ENCODE peak calls at places on chromosomes 12 and 14, in nine cellular contexts. W is body of pancreas, I is esophagus squamous epithelium, K is tibial artery, F is cardiac muscle cell, Z is Peyer's patch, C is substantia nigra, J is left ventricle myocardium inferior, P is A549. V is an unnamed sample.

GRCh38 chr12:103456006-103456405 is 39.8 kb downstream of the C12orf42 start:
- DNase-seq in W (no peak), I (no peak), K (no peak), F (no peak), Z (no peak), C (no peak), J (no peak), P (no peak), V (no peak)

GRCh38 chr12:12357697-12358476 is 1.0 kb downstream of the BORCS5 start:
- DNase-seq in W (no peak), I (no peak), K (no peak), F (no peak), Z (no peak), C (no peak), J (no peak), P (no peak), V (no peak)

GRCh38 chr12:21294176-21294575 is 40.5 kb downstream of the SLCO1A2 start:
- DNase-seq in W (no peak), I (no peak), K (no peak), F (no peak), Z (no peak), C (no peak), J (no peak), P (no peak), V (no peak)

GRCh38 chr14:68710776-68711175 is 82.1 kb downstream of the ZFP36L1 start:
- DNase-seq in W (no peak), I (no peak), K (no peak), F (no peak), Z (no peak), C (no peak), J (no peak), P (no peak), V (no peak)

GRCh38 chr14:103733651-103734050 is 18.0 kb downstream of the ZFYVE21 start:
- DNase-seq in W (no peak), I (no peak), K (no peak), F (no peak), Z (no peak), C (no peak), J (no peak), P (no peak), V (no peak)

GRCh38 chr14:37816135-37816534 is 220.7 kb downstream of the TTC6 start:
- DNase-seq in W (no peak), I (no peak), K (no peak), F (no peak), Z (no peak), C (no peak), J (no peak), P (no peak), V (no peak)

GRCh38 chr12:57765003-57765697 is 1.7 kb downstream of the CYP27B1 start:
- DNase-seq in W (peak), I (no peak), K (peak), F (peak), Z (peak), C (no peak), J (peak), P (peak), V (no peak)

GRCh38 chr14:23351681-23352505 is 794 bp downstream of the SLC22A17 start:
- DNase-seq in W (no peak), I (no peak), K (no peak), F (peak), Z (no peak), C (peak), J (no peak), P (no peak), V (no peak)

GRCh38 chr12:109963743-109964429 is 32.3 kb downstream of the GIT2 start:
- DNase-seq in W (peak), I (no peak), K (no peak), F (no peak), Z (no peak), C (no peak), J (no peak), P (no peak), V (no peak)

GRCh38 chr14:92846162-92846897 is 52.2 kb downstream of the GOLGA5 start:
- DNase-seq in W (peak), I (no peak), K (no peak), F (no peak), Z (no peak), C (no peak), J (no peak), P (peak), V (no peak)

GRCh38 chr14:99134333-99135046 is 137.5 kb downstream of the BCL11B start:
- DNase-seq in W (no peak), I (no peak), K (peak), F (no peak), Z (no peak), C (no peak), J (no peak), P (no peak), V (no peak)

GRCh38 chr14:99819514-99819913 is 26.3 kb downstream of the EML1 start:
- DNase-seq in W (no peak), I (no peak), K (no peak), F (no peak), Z (no peak), C (no peak), J (no peak), P (no peak), V (peak)

GRCh38 chr14:95683793-95684192 is 2.4 kb upstream of the TCL1B start:
- DNase-seq in W (peak), I (no peak), K (no peak), F (no peak), Z (no peak), C (no peak), J (no peak), P (peak), V (peak)

GRCh38 chr12:54139030-54139429 is 49.8 kb downstream of the SMUG1 start:
- DNase-seq in W (no peak), I (no peak), K (no peak), F (no peak), Z (no peak), C (no peak), J (no peak), P (no peak), V (no peak)

GRCh38 chr12:80837342-80837978 is 100.3 kb downstream of the LIN7A start:
- DNase-seq in W (peak), I (no peak), K (no peak), F (peak), Z (no peak), C (no peak), J (no peak), P (peak), V (peak)

GRCh38 chr12:2451025-2451424 is 343.7 kb upstream of the FKBP4 start:
- DNase-seq in W (no peak), I (no peak), K (no peak), F (no peak), Z (no peak), C (no peak), J (no peak), P (no peak), V (no peak)

GRCh38 chr12:43099691-43100163 is 452.3 kb downstream of the ADAMTS20 start:
- DNase-seq in W (no peak), I (no peak), K (no peak), F (no peak), Z (no peak), C (no peak), J (no peak), P (no peak), V (no peak)

GRCh38 chr14:79378020-79378419 is 833.3 kb downstream of the DIO2 start:
- DNase-seq in W (no peak), I (no peak), K (no peak), F (no peak), Z (no peak), C (no peak), J (no peak), P (no peak), V (peak)

GRCh38 chr12:122226366-122227222 is 742 bp upstream of the DIABLO start:
- DNase-seq in W (no peak), I (no peak), K (no peak), F (no peak), Z (no peak), C (no peak), J (no peak), P (no peak), V (no peak)

GRCh38 chr12:52740591-52740990 is 36.6 kb downstream of the KRT76 start:
- DNase-seq in W (no peak), I (no peak), K (no peak), F (no peak), Z (no peak), C (no peak), J (no peak), P (peak), V (no peak)

GRCh38 chr12:11731455-11731854 is 82.0 kb downstream of the ETV6 start:
- DNase-seq in W (no peak), I (no peak), K (no peak), F (no peak), Z (no peak), C (no peak), J (no peak), P (peak), V (no peak)

GRCh38 chr14:95475540-95476240 is 40.8 kb downstream of the SYNE3 start:
- DNase-seq in W (no peak), I (no peak), K (no peak), F (no peak), Z (no peak), C (no peak), J (no peak), P (no peak), V (no peak)

GRCh38 chr12:62813031-62813829 is 121.7 kb downstream of the PPM1H start:
- DNase-seq in W (peak), I (no peak), K (peak), F (peak), Z (peak), C (peak), J (peak), P (peak), V (peak)

GRCh38 chr14:83294941-83295340 is 1761.3 kb upstream of the SEL1L start:
- DNase-seq in W (no peak), I (no peak), K (no peak), F (no peak), Z (no peak), C (no peak), J (no peak), P (no peak), V (no peak)

GRCh38 chr14:100364403-100364802 is 41.3 kb downstream of the SLC25A47 start:
- DNase-seq in W (no peak), I (no peak), K (no peak), F (no peak), Z (no peak), C (no peak), J (no peak), P (no peak), V (no peak)

GRCh38 chr14:69141550-69141949 is 11.4 kb downstream of the DCAF5 start:
- DNase-seq in W (no peak), I (no peak), K (no peak), F (no peak), Z (no peak), C (no peak), J (no peak), P (no peak), V (no peak)

GRCh38 chr12:32229971-32230606 is 123.4 kb downstream of the BICD1 start:
- DNase-seq in W (no peak), I (no peak), K (no peak), F (no peak), Z (no peak), C (no peak), J (no peak), P (no peak), V (no peak)

GRCh38 chr14:64220056-64220455 is 74.1 kb downstream of the ESR2 start:
- DNase-seq in W (no peak), I (no peak), K (no peak), F (peak), Z (no peak), C (no peak), J (no peak), P (no peak), V (no peak)

GRCh38 chr12:116849216-116849615 is 32.0 kb downstream of the HRK start:
- DNase-seq in W (no peak), I (no peak), K (no peak), F (no peak), Z (no peak), C (no peak), J (no peak), P (no peak), V (no peak)

GRCh38 chr12:105552056-105552455 is 221.6 kb downstream of the C12orf75 start:
- DNase-seq in W (no peak), I (no peak), K (no peak), F (no peak), Z (no peak), C (no peak), J (no peak), P (no peak), V (no peak)

GRCh38 chr14:68654471-68654941 is 138.4 kb downstream of the ZFP36L1 start:
- DNase-seq in W (no peak), I (no peak), K (peak), F (no peak), Z (no peak), C (no peak), J (no peak), P (no peak), V (no peak)

GRCh38 chr14:53955671-53956426 is 776 bp downstream of the BMP4 start:
- DNase-seq in W (peak), I (no peak), K (peak), F (peak), Z (no peak), C (no peak), J (peak), P (peak), V (no peak)

GRCh38 chr14:37230551-37231194 is 32.9 kb downstream of the MIPOL1 start:
- DNase-seq in W (peak), I (no peak), K (no peak), F (peak), Z (no peak), C (no peak), J (no peak), P (peak), V (no peak)

GRCh38 chr14:68924392-68925158 is 54.5 kb downstream of the ACTN1 start:
- DNase-seq in W (no peak), I (no peak), K (no peak), F (peak), Z (no peak), C (no peak), J (peak), P (no peak), V (no peak)

GRCh38 chr14:104389326-104390220 is 190.0 kb upstream of the C14orf180 start:
- DNase-seq in W (no peak), I (no peak), K (no peak), F (no peak), Z (peak), C (no peak), J (no peak), P (no peak), V (no peak)

GRCh38 chr14:93317836-93318807 is 14.7 kb downstream of the BTBD7 start:
- DNase-seq in W (peak), I (no peak), K (no peak), F (no peak), Z (no peak), C (no peak), J (no peak), P (peak), V (no peak)

GRCh38 chr14:102500190-102500661 is 9.3 kb downstream of the ANKRD9 start:
- DNase-seq in W (peak), I (no peak), K (peak), F (no peak), Z (no peak), C (no peak), J (peak), P (no peak), V (no peak)

GRCh38 chr14:102496955-102497744 is 12.4 kb downstream of the ANKRD9 start:
- DNase-seq in W (no peak), I (no peak), K (no peak), F (no peak), Z (no peak), C (no peak), J (no peak), P (no peak), V (no peak)

GRCh38 chr14:102499401-102500189 is 10.0 kb downstream of the ANKRD9 start:
- DNase-seq in W (no peak), I (no peak), K (no peak), F (no peak), Z (no peak), C (no peak), J (peak), P (no peak), V (no peak)

GRCh38 chr14:102498005-102498677 is 11.4 kb downstream of the ANKRD9 start:
- DNase-seq in W (no peak), I (no peak), K (no peak), F (no peak), Z (no peak), C (no peak), J (no peak), P (peak), V (no peak)

GRCh38 chr14:102498678-102499265 is 10.8 kb downstream of the ANKRD9 start:
- DNase-seq in W (no peak), I (no peak), K (no peak), F (no peak), Z (no peak), C (no peak), J (no peak), P (no peak), V (no peak)
- H3K27ac ChIP-seq in W (no peak), I (no peak), K (no peak), F (no peak), Z (no peak), C (peak), J (peak), P (no peak), V (no peak)

DNA sequence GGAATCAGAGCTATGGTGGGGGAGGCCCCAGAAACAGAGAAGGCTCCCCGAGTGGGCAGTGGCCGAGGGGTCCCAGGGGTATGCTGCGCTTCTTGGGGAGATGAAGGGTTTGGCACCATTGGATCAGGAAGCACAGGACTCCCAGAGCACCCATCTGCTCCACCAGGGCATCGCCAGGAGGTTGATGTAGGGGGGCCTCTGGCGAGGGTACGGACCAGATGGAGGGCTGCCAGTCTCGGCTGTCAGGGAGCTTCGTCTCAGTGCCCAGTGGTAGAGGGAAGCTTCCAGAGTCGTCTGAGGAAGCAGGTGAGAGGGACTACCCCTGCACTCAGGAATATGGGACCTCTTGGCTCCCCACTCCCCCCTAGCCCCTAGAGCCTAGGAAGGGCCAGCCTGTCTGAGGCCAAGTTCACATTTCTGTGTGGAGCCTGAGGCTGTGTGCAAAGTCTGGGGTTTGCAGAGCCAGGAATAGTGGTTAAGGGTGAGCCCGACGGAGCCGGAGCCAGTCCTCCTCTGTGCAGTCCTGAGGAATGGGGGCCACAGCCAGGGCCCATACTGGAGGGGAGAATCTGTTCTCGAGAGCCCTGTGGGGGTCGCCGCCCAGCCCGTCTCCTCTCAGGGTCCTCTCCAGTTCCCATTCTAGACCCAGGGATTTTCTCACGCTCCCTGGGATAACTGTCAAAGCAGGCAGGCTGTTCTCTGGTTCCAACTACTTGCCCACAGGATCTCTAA is 10.2 kb downstream of the SLC48A1 start:
- DNase-seq in W (no peak), I (no peak), K (no peak), F (no peak), Z (no peak), C (no peak), J (no peak), P (no peak), V (no peak)
- H3K27ac ChIP-seq in W (no peak), I (peak), K (peak), F (peak), Z (no peak), C (peak), J (no peak), P (no peak), V (no peak)

GRCh38 chr12:25187781-25188180 is 7.2 kb downstream of the DNAI7 start:
- DNase-seq in W (no peak), I (no peak), K (no peak), F (no peak), Z (no peak), C (no peak), J (no peak), P (no peak), V (no peak)

GRCh38 chr12:25194211-25194610 is 749 bp downstream of the DNAI7 start:
- DNase-seq in W (no peak), I (no peak), K (no peak), F (no peak), Z (no peak), C (no peak), J (no peak), P (no peak), V (no peak)

GRCh38 chr12:25186788-25187397 is 8.1 kb downstream of the DNAI7 start:
- DNase-seq in W (no peak), I (no peak), K (no peak), F (no peak), Z (no peak), C (no peak), J (no peak), P (no peak), V (no peak)

GRCh38 chr12:25186038-25186787 is 8.7 kb downstream of the DNAI7 start:
- DNase-seq in W (no peak), I (no peak), K (no peak), F (no peak), Z (no peak), C (no peak), J (no peak), P (no peak), V (no peak)

DNA sequence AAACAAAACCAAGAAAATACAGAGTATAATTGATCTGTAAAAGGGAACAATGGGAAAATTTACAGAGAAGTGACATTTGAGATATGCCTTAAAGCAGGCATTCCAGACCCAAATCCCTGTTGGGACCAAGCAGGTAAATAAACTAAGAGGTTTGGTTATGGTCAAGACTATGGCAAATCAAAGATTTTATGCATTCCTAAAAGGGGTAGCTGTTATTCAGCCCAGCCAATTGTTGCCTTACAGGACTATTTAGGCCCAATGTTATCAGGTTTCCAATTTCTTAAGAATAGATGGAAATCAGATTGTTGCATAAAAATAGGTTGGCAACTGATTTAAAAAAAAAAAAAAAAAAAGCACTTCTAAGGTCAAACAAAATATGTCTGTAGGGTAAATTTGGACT is 5.3 kb downstream of the DNAI7 start:
- DNase-seq in W (no peak), I (no peak), K (no peak), F (no peak), Z (no peak), C (no peak), J (no peak), P (no peak), V (no peak)
- H3K27ac ChIP-seq in W (no peak), I (no peak), K (no peak), F (no peak), Z (no peak), C (no peak), J (no peak), P (no peak), V (no peak)

DNA sequence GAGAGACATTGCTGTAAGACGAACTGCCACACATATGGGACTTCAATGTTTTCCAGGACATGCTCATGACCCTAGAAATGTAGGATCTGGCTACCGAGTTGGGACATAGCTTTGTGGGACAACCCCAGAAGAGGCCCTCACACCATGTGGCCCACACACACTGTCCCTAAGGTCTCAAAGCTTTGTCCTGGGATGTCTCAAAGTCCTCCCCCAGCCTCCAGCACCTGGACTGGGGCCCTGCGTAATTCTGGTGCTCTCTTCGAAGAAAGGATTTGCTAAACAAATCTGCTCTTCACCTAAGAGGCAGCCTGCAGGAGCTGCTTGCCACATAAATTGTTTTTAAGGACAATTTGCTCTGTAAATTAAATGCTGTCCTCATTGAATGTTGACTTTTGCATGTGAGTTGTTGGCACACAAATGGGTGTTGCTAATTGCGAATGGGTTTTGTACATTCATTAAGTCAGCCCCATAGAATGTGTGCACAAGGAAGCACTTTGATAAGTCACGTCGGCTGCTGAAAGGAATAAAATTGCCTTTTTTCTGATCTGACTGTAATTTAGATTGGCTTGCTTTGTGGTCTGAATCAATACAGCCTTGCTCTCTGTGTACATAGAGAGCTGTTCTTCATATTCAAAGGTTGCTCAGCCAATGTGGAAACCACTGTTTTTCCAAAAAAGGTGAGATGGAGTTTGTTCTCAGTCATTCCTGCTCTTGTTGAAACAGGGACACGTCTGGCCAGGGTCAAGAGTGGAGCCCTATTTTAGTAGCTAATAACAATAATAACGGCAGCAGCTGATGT is 161.6 kb upstream of the PWP1 start:
- DNase-seq in W (no peak), I (no peak), K (no peak), F (no peak), Z (no peak), C (no peak), J (no peak), P (no peak), V (no peak)
- H3K27ac ChIP-seq in W (no peak), I (no peak), K (no peak), F (no peak), Z (no peak), C (no peak), J (no peak), P (no peak), V (no peak)

V was measured in iPS DF 6.9.